ENCODE peak calls at places on chromosome 17, in four cellular contexts. T is neural progenitor cell, V is SK-N-SH, A is mammary epithelial cell. Q is an unnamed sample.

GRCh38 chr17:78416791-78417530 is 38.5 kb downstream of the PGS1 start:
- DNase-seq in T (no peak), V (no peak), A (no peak), Q (no peak)

GRCh38 chr17:48002208-48002919 is 31.5 kb downstream of the CDK5RAP3 start:
- DNase-seq in T (peak), V (no peak), A (peak), Q (peak)

GRCh38 chr17:7887482-7888183 is 956 bp upstream of the CHD3 start:
- DNase-seq in T (peak), V (peak), A (peak), Q (peak)

GRCh38 chr17:8359769-8360168 is 16.7 kb downstream of the KRABD2 start:
- DNase-seq in T (no peak), V (no peak), A (peak), Q (no peak)

GRCh38 chr17:2854662-2855061 is 58.4 kb downstream of the RAP1GAP2 start:
- DNase-seq in T (no peak), V (peak), A (peak), Q (no peak)

GRCh38 chr17:38451030-38451839 is 23.0 kb downstream of the ARHGAP23 start:
- DNase-seq in T (peak), V (no peak), A (no peak), Q (no peak)

GRCh38 chr17:47702391-47702995 is 8.5 kb downstream of the TBKBP1 start:
- DNase-seq in T (no peak), V (no peak), A (no peak), Q (no peak)

GRCh38 chr17:62955841-62956352 is 10.1 kb upstream of the TANC2 start:
- DNase-seq in T (no peak), V (no peak), A (no peak), Q (peak)

GRCh38 chr17:36544320-36545092 is at the start of gene GGNBP2:
- DNase-seq in T (peak), V (peak), A (peak), Q (peak)

GRCh38 chr17:27456681-27457404 is 595 bp downstream of the KSR1 start:
- DNase-seq in T (peak), V (peak), A (no peak), Q (no peak)

GRCh38 chr17:82149401-82150099 is 51.5 kb upstream of the FASN start:
- DNase-seq in T (no peak), V (no peak), A (no peak), Q (no peak)

GRCh38 chr17:17685775-17686291 is 4.6 kb downstream of the RAI1 start:
- DNase-seq in T (no peak), V (peak), A (peak), Q (no peak)

GRCh38 chr17:63911041-63911635 is at the start of gene CSHL1:
- DNase-seq in T (no peak), V (no peak), A (no peak), Q (no peak)

GRCh38 chr17:7886227-7887037 is 2.2 kb upstream of the CHD3 start:
- DNase-seq in T (peak), V (peak), A (peak), Q (peak)

GRCh38 chr17:75684924-75685323 is 17.8 kb downstream of the SAP30BP start:
- DNase-seq in T (no peak), V (no peak), A (peak), Q (no peak)

GRCh38 chr17:69175812-69176517 is 34.3 kb upstream of the ABCA6 start:
- DNase-seq in T (no peak), V (no peak), A (peak), Q (no peak)

GRCh38 chr17:62968445-62968923 is 2.4 kb downstream of the TANC2 start:
- DNase-seq in T (peak), V (peak), A (peak), Q (peak)

GRCh38 chr17:82019905-82020873 is 2.5 kb downstream of the CENPX start:
- DNase-seq in T (peak), V (peak), A (no peak), Q (peak)

GRCh38 chr17:8041249-8041928 is 2.5 kb downstream of the ALOX15B start:
- DNase-seq in T (peak), V (peak), A (peak), Q (peak)

GRCh38 chr17:3952186-3952585 is 12.1 kb downstream of the ATP2A3 start:
- DNase-seq in T (no peak), V (no peak), A (no peak), Q (no peak)

GRCh38 chr17:41654134-41654907 is 29.9 kb upstream of the KRT17 start:
- DNase-seq in T (no peak), V (no peak), A (peak), Q (no peak)

GRCh38 chr17:17030515-17031211 is 11.6 kb upstream of the MPRIP start:
- DNase-seq in T (no peak), V (peak), A (no peak), Q (no peak)

GRCh38 chr17:43416998-43417891 is 18.5 kb downstream of the ARL4D start:
- DNase-seq in T (no peak), V (no peak), A (peak), Q (no peak)
- H3K9ac ChIP-seq in T (no peak), V (no peak), A (no peak), Q (no peak)

GRCh38 chr17:50495918-50496317 is 12.3 kb upstream of the MYCBPAP start:
- DNase-seq in T (no peak), V (no peak), A (no peak), Q (no peak)

GRCh38 chr17:50495217-50495823 is 12.9 kb upstream of the MYCBPAP start:
- DNase-seq in T (no peak), V (no peak), A (no peak), Q (no peak)

GRCh38 chr17:50491510-50491909 is 12.8 kb downstream of the RSAD1 start:
- DNase-seq in T (no peak), V (no peak), A (no peak), Q (no peak)

GRCh38 chr17:50498021-50498874 is 10.0 kb upstream of the MYCBPAP start:
- DNase-seq in T (no peak), V (no peak), A (peak), Q (no peak)

DNA sequence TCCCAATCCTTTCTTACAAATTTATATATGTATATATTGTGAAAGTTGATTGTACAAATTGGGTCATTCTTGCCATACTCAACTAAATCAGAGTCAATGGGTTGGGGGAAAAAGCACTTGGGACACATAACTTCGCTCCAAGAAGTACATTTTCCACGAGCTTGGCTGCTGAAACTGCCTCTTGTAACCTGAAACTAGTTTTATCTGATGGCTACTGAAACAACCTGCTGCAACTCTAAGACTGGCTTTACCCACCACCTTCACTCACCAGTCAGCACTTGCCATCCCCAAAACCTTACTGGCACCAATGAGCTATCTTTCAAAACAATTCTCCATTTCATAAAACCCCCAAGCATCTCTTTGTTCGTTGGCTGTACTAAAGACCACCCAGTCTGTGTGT is 14.5 kb upstream of the MYCBPAP start:
- DNase-seq in T (no peak), V (no peak), A (no peak), Q (no peak)
- H2AFZ ChIP-seq in T (peak), V (no peak), A (no peak), Q (no peak)

GRCh38 chr17:43212641-43213490 is 1.2 kb downstream of the TMEM106A start:
- DNase-seq in T (no peak), V (no peak), A (no peak), Q (peak)
- H3K4me3 ChIP-seq in T (peak), V (no peak), A (no peak), Q (peak)

GRCh38 chr17:58384900-58385299 is 32.4 kb downstream of the RNF43 start:
- DNase-seq in T (no peak), V (no peak), A (no peak), Q (no peak)
- H3K9ac ChIP-seq in T (no peak), V (no peak), A (no peak), Q (no peak)

Q was measured in Karpas-422.